ENCODE peak calls at places on chromosomes 4 and X, in seven cellular contexts. K is SK-N-SH, M is K562, Y is H1, D is GM12892, Q is GM12878, B is HepG2. J is an unnamed sample.

GRCh38 chr4:143700420-143701352 is at the start of gene FREM3:
- DNase-seq in B (no peak), K (peak; percentile 19), Q (no peak), D (no peak), Y (peak; percentile 33), M (no peak), J (peak; percentile 19)

GRCh38 chrX:34631826-34632225 is 25.3 kb downstream of the TMEM47 start:
- DNase-seq in B (no peak), M (no peak), Y (no peak), Q (no peak), D (no peak), K (no peak), J (no peak)

GRCh38 chr4:26787461-26788340 is 72.9 kb upstream of the STIM2 start:
- DNase-seq in M (peak; percentile 43), Y (peak; percentile 64), B (peak; percentile 32), K (no peak), D (no peak), Q (no peak), J (no peak)

GRCh38 chr4:38125816-38126215 is 165.6 kb downstream of the PTTG2 start:
- DNase-seq in D (no peak), M (no peak), Y (no peak), Q (no peak), B (no peak), K (no peak), J (no peak)

GRCh38 chr4:55524844-55525571 is 21.7 kb downstream of the CLOCK start:
- DNase-seq in B (no peak), M (no peak), D (no peak), K (no peak), Q (no peak), Y (no peak), J (no peak)

GRCh38 chr4:4762909-4763814 is 96.3 kb upstream of the MSX1 start:
- DNase-seq in M (no peak), K (peak; percentile 84), B (no peak), Y (no peak), D (peak; percentile 58), Q (peak; percentile 86), J (peak; percentile 59)

GRCh38 chr4:20954541-20954940 is 254.3 kb downstream of the PACRGL start:
- DNase-seq in K (peak; percentile 58), M (no peak), Q (no peak), B (no peak), Y (no peak), D (no peak), J (no peak)

GRCh38 chr4:12852338-12853307 is 631.5 kb downstream of the RAB28 start:
- DNase-seq in M (peak; percentile 18), K (peak; percentile 32), B (peak; percentile 76), Q (no peak), Y (peak; percentile 15), D (no peak), J (no peak)

GRCh38 chr4:74975848-74976824 is 43.2 kb downstream of the PARM1 start:
- DNase-seq in K (no peak), Y (no peak), B (no peak), Q (no peak), M (no peak), D (no peak), J (no peak)

GRCh38 chrX:21400408-21401121 is 26.3 kb downstream of the CNKSR2 start:
- DNase-seq in Y (no peak), K (no peak), Q (no peak), M (no peak), D (no peak), B (no peak), J (no peak)

GRCh38 chr4:134906404-134907023 is 704.9 kb upstream of the PABPC4L start:
- DNase-seq in K (peak; percentile 2), Q (no peak), B (no peak), D (no peak), Y (no peak), M (no peak), J (no peak)

GRCh38 chr4:75229783-75230570 is 284.2 kb downstream of the RCHY1 start:
- DNase-seq in Y (no peak), K (no peak), B (no peak), Q (peak; percentile 32), M (no peak), D (no peak), J (no peak)

GRCh38 chr4:1721666-1722550 is 587 bp downstream of the TACC3 start:
- DNase-seq in M (peak; percentile 47), B (no peak), Y (no peak), D (no peak), Q (no peak), K (peak; percentile 34), J (no peak)

GRCh38 chr4:158195297-158195696 is 15.0 kb upstream of the TMEM144 start:
- DNase-seq in Y (no peak), M (no peak), B (no peak), D (no peak), Q (no peak), K (no peak), J (no peak)

GRCh38 chr4:145732895-145733880 is 53.2 kb downstream of the C4orf51 start:
- DNase-seq in D (peak; percentile 88), K (peak; percentile 96), B (peak; percentile 53), M (peak; percentile 92), Y (peak; percentile 78), Q (peak; percentile 35), J (peak; percentile 87)

GRCh38 chr4:141248029-141248428 is 27.3 kb downstream of the ZNF330 start:
- DNase-seq in Y (no peak), B (no peak), Q (no peak), M (no peak), D (no peak), K (no peak), J (no peak)

GRCh38 chr4:16113741-16114140 is 29.9 kb upstream of the PROM1 start:
- DNase-seq in K (no peak), Y (no peak), D (no peak), Q (no peak), B (no peak), M (no peak), J (no peak)

GRCh38 chr4:39613093-39613656 is 25.5 kb downstream of the SMIM14 start:
- DNase-seq in Q (no peak), M (no peak), Y (no peak), B (peak; percentile 49), D (no peak), K (no peak), J (no peak)

GRCh38 chr4:10762541-10762940 is 78.0 kb upstream of the CLNK start:
- DNase-seq in Y (no peak), Q (no peak), M (no peak), K (no peak), B (no peak), D (no peak), J (no peak)

GRCh38 chrX:5113128-5113527 is 1115.5 kb downstream of the NLGN4X start:
- DNase-seq in K (no peak), M (peak; percentile 1), Q (no peak), Y (no peak), D (no peak), B (no peak), J (no peak)

GRCh38 chr4:23297327-23297726 is 592.5 kb downstream of the PPARGC1A start:
- DNase-seq in M (no peak), Y (no peak), D (no peak), B (no peak), Q (no peak), K (no peak), J (no peak)

GRCh38 chr4:12679217-12679616 is 804.9 kb downstream of the RAB28 start:
- DNase-seq in M (no peak), D (no peak), Q (no peak), Y (no peak), B (peak; percentile 2), K (peak; percentile 0), J (no peak)

GRCh38 chr4:1558205-1558604 is 125.9 kb downstream of the FAM53A start:
- DNase-seq in K (no peak), D (no peak), Y (no peak), Q (no peak), B (no peak), M (no peak), J (no peak)

GRCh38 chr4:80781436-80781835 is 249.1 kb upstream of the BMP3 start:
- DNase-seq in B (no peak), Q (no peak), M (no peak), K (no peak), D (no peak), Y (no peak), J (no peak)

GRCh38 chrX:110341189-110342035 is 17.2 kb upstream of the RTL9 start:
- DNase-seq in Q (no peak), D (no peak), Y (no peak), M (no peak), B (no peak), K (no peak), J (no peak)

GRCh38 chr4:48752256-48752655 is 27.8 kb downstream of the FRYL start:
- DNase-seq in Y (no peak), D (no peak), M (no peak), Q (no peak), K (no peak), B (no peak), J (no peak)

GRCh38 chr4:41696768-41697167 is 51.8 kb downstream of the PHOX2B start:
- DNase-seq in B (no peak), M (no peak), D (no peak), Y (no peak), K (no peak), Q (no peak), J (no peak)

GRCh38 chrX:3360881-3361280 is 14.4 kb upstream of the MXRA5 start:
- DNase-seq in Y (no peak), K (no peak), Q (no peak), B (no peak), D (no peak), M (no peak), J (no peak)
- TF ChIP-seq TAF1 in Y (no peak), K (no peak), Q (no peak), B (no peak), D (no peak), M (no peak), J (no peak)

GRCh38 chr4:7780751-7781348 is 158.8 kb downstream of the AFAP1 start:
- DNase-seq in Y (no peak), B (no peak), Q (no peak), M (no peak), D (no peak), K (no peak), J (no peak)
- TF ChIP-seq TAF1 in Y (no peak), B (no peak), Q (no peak), M (no peak), D (no peak), K (no peak), J (no peak)

DNA sequence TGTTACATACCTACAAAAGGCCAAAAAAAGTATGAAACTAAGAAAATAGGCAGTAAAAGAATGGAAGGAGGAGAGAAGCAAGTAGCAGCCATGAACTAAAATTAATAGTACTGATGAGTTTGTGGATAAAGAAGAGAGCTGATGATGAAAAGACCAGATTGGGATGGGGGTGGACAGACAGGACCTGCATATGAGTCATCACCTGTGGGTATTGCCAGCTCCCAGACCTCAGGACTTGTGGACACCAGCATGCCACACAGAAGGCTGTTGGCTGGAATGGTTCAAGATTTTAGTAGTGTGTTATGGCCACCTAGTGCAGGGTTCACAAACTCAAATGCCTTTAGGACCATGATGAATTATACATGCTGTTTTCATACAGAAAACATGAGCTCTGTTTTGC is 58.9 kb downstream of the ARX start:
- DNase-seq in K (no peak), Q (no peak), M (no peak), D (no peak), B (no peak), Y (no peak), J (no peak)
- TF ChIP-seq TAF1 in K (no peak), Q (no peak), M (no peak), D (no peak), B (no peak), Y (no peak), J (no peak)

DNA sequence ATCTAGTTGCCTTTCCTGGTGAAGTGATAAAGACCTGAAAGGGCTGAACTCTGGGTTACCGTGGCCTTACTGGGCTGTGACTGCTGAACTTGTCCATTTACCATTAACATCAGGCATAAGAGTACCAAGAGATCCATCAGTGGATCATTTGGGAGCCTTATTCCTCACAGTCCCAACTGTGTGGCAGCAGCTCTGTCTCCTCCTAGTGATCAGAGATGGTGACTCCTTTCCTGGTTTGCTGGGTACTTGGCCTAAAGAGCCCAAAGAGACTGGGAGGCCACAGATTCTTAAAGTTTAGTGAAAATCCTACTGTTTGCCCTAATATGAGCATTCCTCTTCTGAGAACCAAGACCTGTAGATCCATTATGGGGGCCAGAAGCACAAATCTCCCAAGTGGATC is 56.3 kb upstream of the ATP6AP2 start:
- DNase-seq in D (no peak), M (no peak), Y (no peak), K (no peak), Q (no peak), B (no peak), J (no peak)
- TF ChIP-seq TAF1 in D (no peak), M (no peak), Y (no peak), K (no peak), Q (no peak), B (no peak), J (no peak)

J was measured in GM12891.